ENCODE peak calls at places on chromosomes 7 and 10, in seven cellular contexts. R, E, S, X, I, N and P are unnamed samples.

GRCh38 chr7:121832347-121832746 is 40.6 kb upstream of the PTPRZ1 start:
- DNase-seq in R (no peak), E (no peak), S (no peak), X (no peak), I (no peak), N (no peak), P (no peak)

GRCh38 chr10:35574924-35575352 is 30.2 kb upstream of the GJD4 start:
- DNase-seq in R (no peak), E (no peak), S (no peak), X (peak), I (no peak), N (no peak), P (no peak)

GRCh38 chr7:21054427-21055133 is 267.9 kb upstream of the SP8 start:
- DNase-seq in R (no peak), E (no peak), S (no peak), X (no peak), I (no peak), N (no peak), P (no peak)

GRCh38 chr10:68601490-68602265 is 41.5 kb downstream of the TET1 start:
- DNase-seq in R (no peak), E (no peak), S (no peak), X (no peak), I (no peak), N (no peak), P (no peak)

GRCh38 chr10:26112532-26112931 is 104.0 kb upstream of the GAD2 start:
- DNase-seq in R (no peak), E (no peak), S (no peak), X (peak), I (no peak), N (no peak), P (no peak)

GRCh38 chr7:510782-511281 is 8.8 kb downstream of the PDGFA start:
- DNase-seq in R (no peak), E (no peak), S (no peak), X (no peak), I (no peak), N (no peak), P (no peak)

GRCh38 chr10:93150990-93151547 is 77.4 kb downstream of the CYP26A1 start:
- DNase-seq in R (no peak), E (no peak), S (no peak), X (no peak), I (no peak), N (no peak), P (no peak)

GRCh38 chr7:10910447-10910846 is 63.2 kb upstream of the PHF14 start:
- DNase-seq in R (no peak), E (no peak), S (no peak), X (no peak), I (no peak), N (no peak), P (no peak)

GRCh38 chr7:37657798-37658197 is 25.8 kb upstream of the GPR141 start:
- DNase-seq in R (no peak), E (no peak), S (no peak), X (no peak), I (no peak), N (no peak), P (no peak)

GRCh38 chr7:102434039-102434481 is 685 bp downstream of the ORAI2 start:
- DNase-seq in R (peak), E (no peak), S (no peak), X (no peak), I (no peak), N (no peak), P (no peak)

GRCh38 chr7:44309271-44310091 is 15.9 kb downstream of the CAMK2B start:
- DNase-seq in R (no peak), E (no peak), S (no peak), X (peak), I (peak), N (no peak), P (no peak)